ENCODE peak calls at places on chromosomes 11 and 22, in five cellular contexts. One of them, this sample, is unnamed.

GRCh38 chr11:2590131-2590950 is 109.5 kb downstream of the KCNQ1OT1 start:
- DNase-seq in CD8-positive, alpha-beta memory T cell: no peak
- DNase-seq in head of caudate nucleus: no peak
- DNase-seq in CD4-positive, CD25-positive, alpha-beta regulatory T cell: no peak
- DNase-seq in fibroblast of the aortic adventitia: no peak
- DNase-seq in this sample: no peak

GRCh38 chr11:79708319-79708928 is 267.6 kb upstream of the TENM4 start:
- DNase-seq in CD8-positive, alpha-beta memory T cell: no peak
- DNase-seq in head of caudate nucleus: no peak
- DNase-seq in CD4-positive, CD25-positive, alpha-beta regulatory T cell: no peak
- DNase-seq in fibroblast of the aortic adventitia: peak
- DNase-seq in this sample: no peak

GRCh38 chr11:82927264-82927880 is 25.8 kb downstream of the DDIAS start:
- DNase-seq in CD8-positive, alpha-beta memory T cell: peak
- DNase-seq in head of caudate nucleus: no peak
- DNase-seq in CD4-positive, CD25-positive, alpha-beta regulatory T cell: peak
- DNase-seq in fibroblast of the aortic adventitia: peak
- DNase-seq in this sample: peak

GRCh38 chr11:16280256-16280682 is 76.1 kb downstream of the SOX6 start:
- DNase-seq in CD8-positive, alpha-beta memory T cell: no peak
- DNase-seq in head of caudate nucleus: peak
- DNase-seq in CD4-positive, CD25-positive, alpha-beta regulatory T cell: no peak
- DNase-seq in fibroblast of the aortic adventitia: no peak
- DNase-seq in this sample: no peak

GRCh38 chr11:5197538-5197937 is 2.9 kb downstream of the OR51V1 start:
- DNase-seq in CD8-positive, alpha-beta memory T cell: no peak
- DNase-seq in head of caudate nucleus: no peak
- DNase-seq in CD4-positive, CD25-positive, alpha-beta regulatory T cell: no peak
- DNase-seq in fibroblast of the aortic adventitia: no peak
- DNase-seq in this sample: no peak

GRCh38 chr11:25943777-25944661 is 387.9 kb upstream of the ANO3 start:
- DNase-seq in CD8-positive, alpha-beta memory T cell: no peak
- DNase-seq in head of caudate nucleus: no peak
- DNase-seq in CD4-positive, CD25-positive, alpha-beta regulatory T cell: no peak
- DNase-seq in fibroblast of the aortic adventitia: no peak
- DNase-seq in this sample: no peak

GRCh38 chr11:111836766-111837165 is 34.6 kb downstream of the ALG9 start:
- DNase-seq in CD8-positive, alpha-beta memory T cell: no peak
- DNase-seq in head of caudate nucleus: no peak
- DNase-seq in CD4-positive, CD25-positive, alpha-beta regulatory T cell: no peak
- DNase-seq in fibroblast of the aortic adventitia: no peak
- DNase-seq in this sample: no peak

GRCh38 chr11:78418584-78419211 is 1.1 kb upstream of the GAB2 start:
- DNase-seq in CD8-positive, alpha-beta memory T cell: no peak
- DNase-seq in head of caudate nucleus: no peak
- DNase-seq in CD4-positive, CD25-positive, alpha-beta regulatory T cell: no peak
- DNase-seq in fibroblast of the aortic adventitia: no peak
- DNase-seq in this sample: no peak

GRCh38 chr11:1472180-1473005 is 14.2 kb downstream of the MOB2 start:
- DNase-seq in CD8-positive, alpha-beta memory T cell: no peak
- DNase-seq in head of caudate nucleus: no peak
- DNase-seq in CD4-positive, CD25-positive, alpha-beta regulatory T cell: no peak
- DNase-seq in fibroblast of the aortic adventitia: no peak
- DNase-seq in this sample: no peak

GRCh38 chr11:83510530-83511449 is 224.6 kb upstream of the CCDC90B start:
- DNase-seq in CD8-positive, alpha-beta memory T cell: no peak
- DNase-seq in head of caudate nucleus: no peak
- DNase-seq in CD4-positive, CD25-positive, alpha-beta regulatory T cell: no peak
- DNase-seq in fibroblast of the aortic adventitia: no peak
- DNase-seq in this sample: no peak

GRCh38 chr11:102158151-102158734 is 48.0 kb downstream of the YAP1 start:
- DNase-seq in CD8-positive, alpha-beta memory T cell: no peak
- DNase-seq in head of caudate nucleus: no peak
- DNase-seq in CD4-positive, CD25-positive, alpha-beta regulatory T cell: no peak
- DNase-seq in fibroblast of the aortic adventitia: no peak
- DNase-seq in this sample: no peak

GRCh38 chr22:42758929-42759629 is 38.4 kb upstream of the A4GALT start:
- DNase-seq in CD8-positive, alpha-beta memory T cell: no peak
- DNase-seq in head of caudate nucleus: no peak
- DNase-seq in CD4-positive, CD25-positive, alpha-beta regulatory T cell: no peak
- DNase-seq in fibroblast of the aortic adventitia: peak
- DNase-seq in this sample: no peak

GRCh38 chr11:94423467-94423866 is 22.2 kb upstream of the GPR83 start:
- DNase-seq in CD8-positive, alpha-beta memory T cell: no peak
- DNase-seq in head of caudate nucleus: no peak
- DNase-seq in CD4-positive, CD25-positive, alpha-beta regulatory T cell: no peak
- DNase-seq in fibroblast of the aortic adventitia: no peak
- DNase-seq in this sample: no peak

GRCh38 chr22:46684706-46685105 is 53.3 kb downstream of the CERK start:
- DNase-seq in CD8-positive, alpha-beta memory T cell: no peak
- DNase-seq in head of caudate nucleus: no peak
- DNase-seq in CD4-positive, CD25-positive, alpha-beta regulatory T cell: no peak
- DNase-seq in fibroblast of the aortic adventitia: no peak
- DNase-seq in this sample: no peak

GRCh38 chr22:17944205-17944725 is 80.1 kb downstream of the MICAL3 start:
- DNase-seq in CD8-positive, alpha-beta memory T cell: no peak
- DNase-seq in head of caudate nucleus: no peak
- DNase-seq in CD4-positive, CD25-positive, alpha-beta regulatory T cell: no peak
- DNase-seq in fibroblast of the aortic adventitia: no peak
- DNase-seq in this sample: no peak

GRCh38 chr11:70707821-70708220 is 309.5 kb downstream of the CTTN start:
- DNase-seq in CD8-positive, alpha-beta memory T cell: no peak
- DNase-seq in head of caudate nucleus: no peak
- DNase-seq in CD4-positive, CD25-positive, alpha-beta regulatory T cell: no peak
- DNase-seq in fibroblast of the aortic adventitia: no peak
- DNase-seq in this sample: no peak

GRCh38 chr11:1541474-1542204 is 30.4 kb downstream of the DUSP8 start:
- DNase-seq in CD8-positive, alpha-beta memory T cell: no peak
- DNase-seq in head of caudate nucleus: peak
- DNase-seq in CD4-positive, CD25-positive, alpha-beta regulatory T cell: no peak
- DNase-seq in fibroblast of the aortic adventitia: no peak
- DNase-seq in this sample: no peak

GRCh38 chr11:45982656-45983470 is 60.4 kb downstream of the LARGE2 start:
- DNase-seq in CD8-positive, alpha-beta memory T cell: no peak
- DNase-seq in head of caudate nucleus: peak
- DNase-seq in CD4-positive, CD25-positive, alpha-beta regulatory T cell: no peak
- DNase-seq in fibroblast of the aortic adventitia: peak
- DNase-seq in this sample: no peak

GRCh38 chr11:68256331-68256741 is 15.4 kb downstream of the C11orf24 start:
- DNase-seq in CD8-positive, alpha-beta memory T cell: no peak
- DNase-seq in head of caudate nucleus: no peak
- DNase-seq in CD4-positive, CD25-positive, alpha-beta regulatory T cell: no peak
- DNase-seq in fibroblast of the aortic adventitia: peak
- DNase-seq in this sample: no peak

GRCh38 chr11:26204839-26205238 is 127.1 kb upstream of the ANO3 start:
- DNase-seq in CD8-positive, alpha-beta memory T cell: no peak
- DNase-seq in head of caudate nucleus: no peak
- DNase-seq in CD4-positive, CD25-positive, alpha-beta regulatory T cell: no peak
- DNase-seq in fibroblast of the aortic adventitia: no peak
- DNase-seq in this sample: no peak

GRCh38 chr22:19019679-19020032 is 83.6 kb upstream of the PRODH start:
- DNase-seq in CD8-positive, alpha-beta memory T cell: no peak
- DNase-seq in head of caudate nucleus: no peak
- DNase-seq in CD4-positive, CD25-positive, alpha-beta regulatory T cell: no peak
- DNase-seq in fibroblast of the aortic adventitia: no peak
- DNase-seq in this sample: no peak

GRCh38 chr22:39017596-39018365 is 3.1 kb upstream of the APOBEC3D start:
- DNase-seq in CD8-positive, alpha-beta memory T cell: no peak
- DNase-seq in head of caudate nucleus: no peak
- DNase-seq in CD4-positive, CD25-positive, alpha-beta regulatory T cell: no peak
- DNase-seq in fibroblast of the aortic adventitia: no peak
- DNase-seq in this sample: no peak

GRCh38 chr11:118911113-118911879 is 14.4 kb downstream of the BCL9L start:
- DNase-seq in CD8-positive, alpha-beta memory T cell: no peak
- DNase-seq in head of caudate nucleus: no peak
- DNase-seq in CD4-positive, CD25-positive, alpha-beta regulatory T cell: no peak
- DNase-seq in fibroblast of the aortic adventitia: peak
- DNase-seq in this sample: no peak

GRCh38 chr11:14969922-14970323 is 2.2 kb downstream of the CALCA start:
- DNase-seq in CD8-positive, alpha-beta memory T cell: peak
- DNase-seq in head of caudate nucleus: no peak
- DNase-seq in CD4-positive, CD25-positive, alpha-beta regulatory T cell: peak
- DNase-seq in fibroblast of the aortic adventitia: peak
- DNase-seq in this sample: no peak

GRCh38 chr11:34977039-34977906 is 60.9 kb downstream of the PDHX start:
- DNase-seq in CD8-positive, alpha-beta memory T cell: no peak
- DNase-seq in head of caudate nucleus: no peak
- DNase-seq in CD4-positive, CD25-positive, alpha-beta regulatory T cell: no peak
- DNase-seq in fibroblast of the aortic adventitia: peak
- DNase-seq in this sample: no peak

GRCh38 chr22:27378343-27378800 is 423.2 kb downstream of the MN1 start:
- DNase-seq in CD8-positive, alpha-beta memory T cell: no peak
- DNase-seq in head of caudate nucleus: no peak
- DNase-seq in CD4-positive, CD25-positive, alpha-beta regulatory T cell: no peak
- DNase-seq in fibroblast of the aortic adventitia: no peak
- DNase-seq in this sample: no peak

GRCh38 chr22:37843746-37844089 is 416 bp downstream of the ANKRD54 start:
- DNase-seq in CD8-positive, alpha-beta memory T cell: no peak
- DNase-seq in head of caudate nucleus: no peak
- DNase-seq in CD4-positive, CD25-positive, alpha-beta regulatory T cell: no peak
- DNase-seq in fibroblast of the aortic adventitia: no peak
- DNase-seq in this sample: no peak

GRCh38 chr11:57248780-57249383 is 11.8 kb upstream of the APLNR start:
- DNase-seq in CD8-positive, alpha-beta memory T cell: no peak
- DNase-seq in head of caudate nucleus: peak
- DNase-seq in CD4-positive, CD25-positive, alpha-beta regulatory T cell: no peak
- DNase-seq in fibroblast of the aortic adventitia: peak
- DNase-seq in this sample: no peak

This sample was measured in central memory CD4-positive, alpha-beta T cell.